ENCODE peak calls at places on chromosomes 5 and 9, in five cellular contexts. N, P, E, H and W are unnamed samples.

GRCh38 chr5:119269061-119269579 is 86.7 kb upstream of the TNFAIP8 start:
- DNase-seq in N (peak; percentile 17), E (peak; percentile 37), H (peak; percentile 13), P (peak; percentile 23), W (peak; percentile 12)

GRCh38 chr9:138053996-138054752 is 176.6 kb downstream of the CACNA1B start:
- DNase-seq in P (no peak), H (no peak), N (no peak), E (no peak), W (no peak)

GRCh38 chr5:2752059-2752874 is 790 bp upstream of the IRX2 start:
- DNase-seq in E (no peak), N (no peak), P (no peak), H (no peak), W (no peak)

GRCh38 chr5:317086-317811 is 4.3 kb upstream of the AHRR start:
- DNase-seq in H (no peak), P (no peak), N (no peak), E (no peak), W (peak; percentile 65)

GRCh38 chr9:84141762-84142370 is 161.3 kb downstream of the RMI1 start:
- DNase-seq in N (no peak), H (no peak), P (no peak), E (no peak), W (no peak)

GRCh38 chr9:16090907-16091629 is 538.2 kb downstream of the CCDC171 start:
- DNase-seq in P (no peak), H (no peak), N (no peak), E (no peak), W (no peak)

GRCh38 chr5:138470322-138471285 is 5.3 kb downstream of the EGR1 start:
- DNase-seq in E (no peak), H (no peak), P (no peak), N (no peak), W (peak; percentile 80)

GRCh38 chr5:179816401-179817070 is 4.2 kb upstream of the SQSTM1 start:
- DNase-seq in H (no peak), P (no peak), E (no peak), N (peak; percentile 52), W (no peak)

GRCh38 chr9:12854218-12854617 is 79.4 kb downstream of the LURAP1L start:
- DNase-seq in E (no peak), N (no peak), H (no peak), P (no peak), W (no peak)

GRCh38 chr5:90289837-90290236 is 119.7 kb downstream of the CETN3 start:
- DNase-seq in P (no peak), H (no peak), E (no peak), N (no peak), W (no peak)

GRCh38 chr5:116453920-116454319 is 120.7 kb downstream of the SEMA6A start:
- DNase-seq in N (no peak), P (no peak), E (no peak), H (no peak), W (peak; percentile 80)

GRCh38 chr5:157918811-157919742 is 60.1 kb upstream of the CLINT1 start:
- DNase-seq in E (no peak), N (no peak), P (no peak), H (no peak), W (no peak)

GRCh38 chr9:20624201-20625002 is 2.1 kb upstream of the MLLT3 start:
- DNase-seq in E (peak; percentile 36), P (peak; percentile 66), N (peak; percentile 52), H (peak; percentile 62), W (peak; percentile 57)

GRCh38 chr5:141817631-141818030 is 60.6 kb downstream of the PCDH1 start:
- DNase-seq in H (no peak), N (no peak), E (no peak), P (no peak), W (no peak)

GRCh38 chr5:77909237-77909636 is 133.1 kb upstream of the TBCA start:
- DNase-seq in E (no peak), P (no peak), N (no peak), H (no peak), W (no peak)

GRCh38 chr5:153476767-153477166 is 13.7 kb upstream of the GRIA1 start:
- DNase-seq in H (no peak), P (no peak), N (no peak), E (no peak), W (peak; percentile 88)

GRCh38 chr9:75087279-75087823 is 604 bp downstream of the NMRK1 start:
- DNase-seq in P (peak; percentile 29), E (peak; percentile 68), N (peak; percentile 43), H (no peak), W (peak; percentile 26)

GRCh38 chr5:13625616-13626198 is 318.8 kb downstream of the DNAH5 start:
- DNase-seq in N (no peak), E (no peak), P (no peak), H (no peak), W (no peak)

GRCh38 chr9:2469681-2470141 is 151.9 kb upstream of the VLDLR start:
- DNase-seq in P (peak; percentile 63), N (peak; percentile 65), E (no peak), H (peak; percentile 52), W (no peak)

GRCh38 chr5:88708682-88709398 is 174.1 kb downstream of the MEF2C start:
- DNase-seq in N (no peak), E (no peak), H (no peak), P (no peak), W (no peak)

GRCh38 chr9:136611606-136612005 is 51.1 kb upstream of the EGFL7 start:
- DNase-seq in N (no peak), H (no peak), P (no peak), E (no peak), W (no peak)
- H3K27me3 ChIP-seq in N (no peaks in the 10 kb centered on the region), H (no peaks in the 10 kb centered on the region), P (no peaks in the 10 kb centered on the region), E (no peaks in the 10 kb centered on the region), W (no peaks in the 10 kb centered on the region)

DNA sequence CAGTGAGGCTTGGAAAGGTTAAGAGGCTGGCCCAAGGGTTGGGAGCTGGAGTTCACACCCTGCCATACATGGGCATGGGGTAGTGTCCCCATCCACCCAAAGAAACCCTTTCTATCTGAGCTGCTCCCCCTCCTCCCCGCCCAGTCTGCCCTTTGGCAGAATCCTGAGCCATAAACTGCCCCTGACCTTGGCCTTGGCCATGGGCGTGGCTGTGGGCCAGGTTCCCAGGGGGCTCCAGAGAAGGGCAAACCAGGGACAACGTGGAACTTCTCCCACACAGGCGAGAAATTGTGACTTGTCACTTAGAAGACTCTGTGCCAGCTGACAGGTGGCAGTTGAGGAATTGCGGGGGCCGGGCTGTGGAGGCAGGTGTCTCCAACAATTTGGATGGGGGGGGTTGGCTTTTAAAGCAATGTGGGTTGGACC is 4.8 kb downstream of the FAM78A start:
- DNase-seq in P (no peak), H (no peak), E (no peak), N (no peak), W (no peak)
- H3K27ac ChIP-seq in P (peak overlapping the region; percentile 98), H (peak overlapping the region; percentile 97), E (peak overlapping the region; percentile 94), N (no peak overlapping the region), W (no peak overlapping the region)

DNA sequence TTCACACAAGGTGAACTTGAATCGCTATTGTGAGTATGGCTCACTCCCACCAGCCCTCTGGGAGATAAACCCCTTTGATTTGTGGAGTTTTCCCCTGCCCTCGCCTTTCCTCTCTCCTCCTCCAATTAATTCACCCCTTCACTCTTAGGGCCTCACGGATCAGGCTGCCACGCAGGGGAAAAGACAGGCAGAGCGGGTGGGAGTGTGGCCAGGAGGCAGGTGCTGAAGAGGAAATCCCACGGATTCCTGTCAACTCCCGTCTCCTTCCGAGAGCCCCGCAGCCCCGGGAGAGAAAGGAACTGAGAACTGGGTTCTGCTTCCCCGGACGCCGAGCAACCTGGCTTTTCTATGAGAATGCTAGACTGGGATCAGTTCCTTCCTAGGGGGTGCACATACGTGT is 314.6 kb upstream of the TLE4 start:
- DNase-seq in E (no peak), P (no peak), N (no peak), H (no peak), W (no peak)
- H3K4me3 ChIP-seq in E (no peak overlapping the region), P (no peak overlapping the region), N (no peak overlapping the region), H (no peak overlapping the region), W (peak overlapping the region; percentile 43)

GRCh38 chr5:74870299-74871067 is 4.3 kb upstream of the FAM169A start:
- DNase-seq in H (no peak), E (no peak), P (no peak), N (no peak), W (no peak)
- H3K27me3 ChIP-seq in H (peaks cover 13% of the 10 kb centered on the region), E (no peaks in the 10 kb centered on the region), P (peaks cover 29% of the 10 kb centered on the region), N (no peaks in the 10 kb centered on the region), W (no peaks in the 10 kb centered on the region)

GRCh38 chr5:35903631-35904203 is 34.7 kb downstream of the CAPSL start:
- DNase-seq in H (no peak), N (no peak), E (no peak), P (no peak), W (no peak)

GRCh38 chr5:35898952-35899351 is 39.5 kb downstream of the CAPSL start:
- DNase-seq in H (no peak), P (no peak), N (no peak), E (no peak), W (no peak)

GRCh38 chr5:35900997-35901396 is 37.4 kb downstream of the CAPSL start:
- DNase-seq in E (no peak), H (no peak), N (no peak), P (no peak), W (no peak)

GRCh38 chr5:35902032-35902681 is 36.3 kb downstream of the CAPSL start:
- DNase-seq in E (no peak), P (no peak), N (no peak), H (no peak), W (peak; percentile 12)

DNA sequence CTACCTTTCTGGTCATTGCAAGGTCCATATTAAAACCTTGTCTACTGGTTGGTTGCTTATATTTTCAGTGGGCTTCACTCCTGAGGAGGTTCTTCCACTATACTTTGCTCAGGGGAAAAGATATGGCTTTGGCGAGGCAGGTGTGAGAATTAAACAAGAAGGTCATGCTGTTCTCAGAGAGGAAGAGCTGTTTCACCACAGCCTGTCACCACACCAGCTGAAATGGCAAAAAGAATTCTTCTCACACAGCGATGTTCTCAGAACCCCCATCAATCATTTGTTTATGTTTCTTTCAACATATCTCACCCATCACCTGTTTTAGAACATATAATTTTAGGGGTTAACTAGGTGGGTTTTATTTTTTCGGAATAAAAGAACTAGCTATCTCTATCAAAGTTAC is 38.6 kb downstream of the CAPSL start:
- DNase-seq in N (no peak), H (no peak), P (no peak), E (no peak), W (no peak)
- H3K27ac ChIP-seq in N (no peak overlapping the region), H (no peak overlapping the region), P (no peak overlapping the region), E (no peak overlapping the region), W (no peak overlapping the region)

GRCh38 chr9:82584349-82584846 is 478.5 kb downstream of the RASEF start:
- DNase-seq in N (no peak), E (no peak), P (no peak), H (no peak), W (no peak)

GRCh38 chr9:82583524-82583923 is 479.4 kb downstream of the RASEF start:
- DNase-seq in E (no peak), P (no peak), N (no peak), H (no peak), W (no peak)

GRCh38 chr9:82582693-82583092 is 480.2 kb downstream of the RASEF start:
- DNase-seq in P (no peak), H (no peak), N (no peak), E (no peak), W (no peak)

GRCh38 chr9:82580921-82581320 is 482.0 kb downstream of the RASEF start:
- DNase-seq in P (no peak), N (no peak), H (no peak), E (no peak), W (no peak)

GRCh38 chr9:82581516-82581915 is 481.4 kb downstream of the RASEF start:
- DNase-seq in E (no peak), H (no peak), P (no peak), N (no peak), W (no peak)
- H3K4me3 ChIP-seq in E (no peak overlapping the region), H (no peak overlapping the region), P (no peak overlapping the region), N (no peak overlapping the region), W (no peak overlapping the region)